ENCODE peak calls at places on chromosome 20, in nine cellular contexts. W is AG10803, E is neural progenitor cell, R is AG09309, N is PC-3, H is breast epithelium, Z is pancreas, B is spleen, I is fibroblast of the aortic adventitia. J is an unnamed sample.

GRCh38 chr20:53643031-53643832 is 49.6 kb upstream of the ZNF217 start:
- DNase-seq in W (peak; percentile 80), E (no peak), R (no peak), N (peak; percentile 94), H (no peak), Z (peak; percentile 47), B (peak; percentile 88), I (peak; percentile 83), J (peak; percentile 79)

GRCh38 chr20:38889050-38889449 is 37.2 kb upstream of the FAM83D start:
- DNase-seq in W (no peak), E (no peak), R (no peak), N (no peak), H (no peak), Z (no peak), B (peak; percentile 51), I (no peak), J (no peak)

GRCh38 chr20:36248836-36249235 is 12.6 kb downstream of the AAR2 start:
- DNase-seq in W (no peak), E (peak; percentile 44), R (no peak), N (peak; percentile 46), H (no peak), Z (no peak), B (no peak), I (no peak), J (no peak)

GRCh38 chr20:62029951-62030350 is 35.7 kb downstream of the TAF4 start:
- DNase-seq in W (no peak), E (no peak), R (no peak), N (no peak), H (no peak), Z (no peak), B (no peak), I (no peak), J (no peak)

GRCh38 chr20:45817652-45818194 is 5.3 kb downstream of the UBE2C start:
- DNase-seq in W (peak; percentile 90), E (no peak), R (peak; percentile 51), N (peak; percentile 45), H (no peak), Z (no peak), B (no peak), I (peak; percentile 63), J (no peak)

GRCh38 chr20:33154252-33154651 is 13.7 kb upstream of the BPIFA2 start:
- DNase-seq in W (no peak), E (no peak), R (no peak), N (no peak), H (no peak), Z (no peak), B (no peak), I (no peak), J (no peak)

GRCh38 chr20:38579219-38579618 is 1.8 kb upstream of the ADIG start:
- DNase-seq in W (no peak), E (no peak), R (no peak), N (no peak), H (no peak), Z (no peak), B (no peak), I (no peak), J (no peak)

GRCh38 chr20:23139524-23139923 is 53.4 kb upstream of the CD93 start:
- DNase-seq in W (no peak), E (no peak), R (no peak), N (no peak), H (no peak), Z (no peak), B (no peak), I (no peak), J (no peak)

DNA sequence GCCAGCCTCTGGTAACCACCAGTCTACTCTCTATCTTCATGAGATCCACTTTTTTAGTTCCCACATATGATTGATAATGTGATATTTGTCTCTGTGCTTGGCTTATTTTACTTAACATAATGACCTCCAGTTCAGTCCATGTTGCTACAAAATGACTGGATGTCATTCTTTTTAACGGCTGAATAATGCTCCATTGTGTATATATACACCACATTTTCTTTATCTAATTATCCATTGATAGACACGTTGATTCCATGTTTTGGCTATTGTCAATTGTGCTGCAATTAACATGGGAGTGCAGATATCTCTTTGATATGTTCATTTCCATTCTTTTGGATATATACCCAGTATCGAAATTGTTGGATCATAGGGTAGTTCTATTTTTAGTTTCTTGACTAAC is 89.3 kb downstream of the ATRN start:
- DNase-seq in W (no peak), E (no peak), R (no peak), N (no peak), H (no peak), Z (no peak), B (no peak), I (no peak), J (no peak)
- TF ChIP-seq CTCF in W (no peak), E (no peak), R (no peak), N (no peak), H (no peak), Z (no peak), B (no peak), I (no peak), J (no peak)

GRCh38 chr20:57462781-57463180 is 62.2 kb downstream of the CTCFL start:
- DNase-seq in W (no peak), E (no peak), R (no peak), N (no peak), H (no peak), Z (no peak), B (peak; percentile 15), I (no peak), J (no peak)

GRCh38 chr20:57465943-57466342 is 59.0 kb downstream of the CTCFL start:
- DNase-seq in W (no peak), E (no peak), R (no peak), N (no peak), H (no peak), Z (no peak), B (peak; percentile 29), I (no peak), J (no peak)

GRCh38 chr20:57461726-57462125 is 63.2 kb downstream of the CTCFL start:
- DNase-seq in W (no peak), E (no peak), R (no peak), N (no peak), H (no peak), Z (no peak), B (no peak), I (no peak), J (no peak)

GRCh38 chr20:57465486-57465885 is 59.5 kb downstream of the CTCFL start:
- DNase-seq in W (no peak), E (no peak), R (no peak), N (no peak), H (no peak), Z (no peak), B (peak; percentile 44), I (no peak), J (no peak)

GRCh38 chr20:57464642-57465211 is 60.2 kb downstream of the CTCFL start:
- DNase-seq in W (no peak), E (no peak), R (no peak), N (peak; percentile 59), H (no peak), Z (no peak), B (peak; percentile 72), I (peak; percentile 16), J (no peak)
- TF ChIP-seq CTCF in W (peak; percentile 40), E (peak; percentile 26), R (peak; percentile 27), N (peak; percentile 60), H (no peak), Z (no peak), B (peak; percentile 23), I (peak; percentile 33), J (no peak)

GRCh38 chr20:52267418-52267817 is 75.8 kb upstream of the ZFP64 start:
- DNase-seq in W (no peak), E (no peak), R (no peak), N (no peak), H (no peak), Z (no peak), B (no peak), I (no peak), J (no peak)

GRCh38 chr20:52268184-52268583 is 76.6 kb upstream of the ZFP64 start:
- DNase-seq in W (peak; percentile 65), E (no peak), R (no peak), N (no peak), H (no peak), Z (no peak), B (no peak), I (no peak), J (no peak)

GRCh38 chr20:52269926-52270325 is 78.3 kb upstream of the ZFP64 start:
- DNase-seq in W (no peak), E (no peak), R (no peak), N (no peak), H (no peak), Z (no peak), B (no peak), I (no peak), J (no peak)

GRCh38 chr20:52269327-52269726 is 77.7 kb upstream of the ZFP64 start:
- DNase-seq in W (peak; percentile 88), E (no peak), R (no peak), N (no peak), H (no peak), Z (no peak), B (no peak), I (no peak), J (no peak)
- TF ChIP-seq CTCF in W (no peak), E (no peak), R (no peak), N (no peak), H (no peak), Z (no peak), B (no peak), I (no peak), J (no peak)

GRCh38 chr20:63222541-63222940 is 6.6 kb upstream of the YTHDF1 start:
- DNase-seq in W (no peak), E (no peak), R (no peak), N (peak; percentile 29), H (no peak), Z (no peak), B (no peak), I (no peak), J (no peak)

GRCh38 chr20:63225082-63225454 is 9.1 kb upstream of the YTHDF1 start:
- DNase-seq in W (no peak), E (no peak), R (no peak), N (no peak), H (no peak), Z (no peak), B (no peak), I (no peak), J (no peak)

GRCh38 chr20:63224272-63225081 is 8.5 kb upstream of the YTHDF1 start:
- DNase-seq in W (peak; percentile 28), E (peak; percentile 58), R (no peak), N (peak; percentile 68), H (no peak), Z (peak; percentile 41), B (no peak), I (peak; percentile 45), J (no peak)

GRCh38 chr20:63223826-63224207 is 7.9 kb upstream of the YTHDF1 start:
- DNase-seq in W (no peak), E (no peak), R (no peak), N (no peak), H (no peak), Z (no peak), B (no peak), I (no peak), J (no peak)

DNA sequence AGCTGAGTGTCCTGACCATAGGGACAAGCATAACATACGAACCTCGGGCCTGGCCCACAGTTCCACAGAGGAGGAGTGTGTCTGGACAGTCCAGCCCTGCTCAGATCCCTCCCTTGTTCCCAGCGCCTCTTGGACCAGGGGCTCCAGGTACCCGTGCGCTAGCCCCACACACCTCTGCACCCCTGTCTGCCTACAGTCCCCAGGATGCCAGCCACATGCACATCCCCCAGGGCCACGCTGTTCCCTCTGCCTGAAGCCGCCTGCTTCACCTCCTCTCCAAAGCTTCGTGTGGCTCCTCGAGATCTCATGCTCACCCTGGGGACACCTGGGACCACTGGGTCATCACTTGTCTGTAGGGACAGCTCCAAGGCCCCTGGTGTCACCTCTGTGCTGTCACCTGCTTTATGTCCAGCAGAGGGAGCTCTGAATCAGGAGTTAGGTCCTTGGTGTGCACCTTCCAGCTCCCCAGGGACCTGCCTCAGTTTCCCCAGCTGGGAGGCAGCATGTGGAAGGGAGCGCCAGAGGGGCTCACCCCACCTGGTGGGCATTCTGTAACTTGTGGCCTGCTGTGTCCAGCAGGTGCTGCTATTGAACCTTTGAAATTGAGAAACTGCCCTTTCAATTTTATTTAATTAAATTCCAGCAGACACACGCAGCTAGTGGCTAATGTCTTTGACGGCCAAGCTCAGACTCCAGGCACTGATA is 7.3 kb upstream of the YTHDF1 start:
- DNase-seq in W (peak; percentile 32), E (peak; percentile 76), R (no peak), N (peak; percentile 61), H (no peak), Z (no peak), B (no peak), I (peak; percentile 42), J (peak; percentile 66)
- TF ChIP-seq CTCF in W (peak; percentile 75), E (peak; percentile 87), R (peak; percentile 82), N (peak; percentile 95), H (peak; percentile 35), Z (peak; percentile 53), B (peak; percentile 75), I (peak; percentile 76), J (peak; percentile 78)